ENCODE peak calls at places on chromosomes 16 and 17, in eight cellular contexts. A, W, G, I, K, Q, T and R are unnamed samples.

GRCh38 chr17:57607553-57608120 is 137.5 kb downstream of the CCDC182 start:
- DNase-seq in A (no peak), W (no peak), G (no peak), I (no peak), K (no peak), Q (no peak), T (no peak), R (no peak)

GRCh38 chr17:29069526-29070041 is 26.6 kb downstream of the PIPOX start:
- DNase-seq in A (no peak), W (no peak), G (no peak), I (no peak), K (no peak), Q (no peak), T (peak), R (no peak)

GRCh38 chr16:8788578-8789172 is 8.8 kb downstream of the TMEM186 start:
- DNase-seq in A (no peak), W (no peak), G (no peak), I (no peak), K (no peak), Q (peak), T (no peak), R (no peak)

GRCh38 chr16:180921-181667 is 835 bp downstream of the HBQ1 start:
- DNase-seq in A (peak), W (no peak), G (peak), I (peak), K (peak), Q (peak), T (peak), R (peak)

GRCh38 chr16:86593913-86594312 is 15.6 kb downstream of the FOXL1 start:
- DNase-seq in A (no peak), W (no peak), G (no peak), I (no peak), K (no peak), Q (no peak), T (no peak), R (no peak)

GRCh38 chr17:58565389-58566311 is 51.2 kb upstream of the MTMR4 start:
- DNase-seq in A (no peak), W (no peak), G (no peak), I (no peak), K (no peak), Q (no peak), T (peak), R (no peak)

GRCh38 chr16:49855822-49856740 is at the start of gene ZNF423:
- DNase-seq in A (no peak), W (no peak), G (no peak), I (no peak), K (no peak), Q (peak), T (no peak), R (peak)

GRCh38 chr17:76164331-76164730 is 23.3 kb upstream of the FOXJ1 start:
- DNase-seq in A (no peak), W (no peak), G (no peak), I (no peak), K (no peak), Q (no peak), T (no peak), R (no peak)

GRCh38 chr16:66524601-66525164 is 25.2 kb downstream of the TK2 start:
- DNase-seq in A (peak), W (no peak), G (no peak), I (no peak), K (peak), Q (peak), T (no peak), R (no peak)

GRCh38 chr16:10749680-10750035 is 6.0 kb downstream of the NUBP1 start:
- DNase-seq in A (no peak), W (no peak), G (no peak), I (no peak), K (no peak), Q (no peak), T (no peak), R (no peak)

GRCh38 chr17:80322864-80323263 is 62.2 kb downstream of the RNF213 start:
- DNase-seq in A (no peak), W (no peak), G (no peak), I (no peak), K (no peak), Q (no peak), T (no peak), R (no peak)

GRCh38 chr16:86609115-86609514 is 30.8 kb downstream of the FOXL1 start:
- DNase-seq in A (no peak), W (peak), G (no peak), I (peak), K (no peak), Q (no peak), T (no peak), R (no peak)

GRCh38 chr16:27400751-27401620 is 988 bp upstream of the IL21R start:
- DNase-seq in A (no peak), W (no peak), G (no peak), I (no peak), K (no peak), Q (no peak), T (no peak), R (no peak)

GRCh38 chr16:29663020-29663828 is at the start of gene SPN:
- DNase-seq in A (peak), W (no peak), G (no peak), I (no peak), K (no peak), Q (peak), T (no peak), R (no peak)

GRCh38 chr17:81518785-81519283 is 6.2 kb upstream of the ACTG1 start:
- DNase-seq in A (peak), W (no peak), G (no peak), I (peak), K (peak), Q (peak), T (no peak), R (no peak)

GRCh38 chr17:82884923-82885322 is 45.1 kb upstream of the ZNF750 start:
- DNase-seq in A (no peak), W (no peak), G (no peak), I (no peak), K (no peak), Q (peak), T (no peak), R (no peak)

GRCh38 chr17:38911081-38911730 is 14.2 kb upstream of the LASP1NB start:
- DNase-seq in A (peak), W (no peak), G (no peak), I (no peak), K (peak), Q (no peak), T (peak), R (no peak)

GRCh38 chr17:78947235-78948153 is 22.3 kb upstream of the TIMP2 start:
- DNase-seq in A (no peak), W (no peak), G (no peak), I (no peak), K (no peak), Q (no peak), T (no peak), R (no peak)

GRCh38 chr16:28527985-28528384 is 10.8 kb downstream of the NUPR1 start:
- DNase-seq in A (no peak), W (no peak), G (no peak), I (no peak), K (no peak), Q (no peak), T (no peak), R (no peak)

GRCh38 chr16:83915491-83915890 is 16.6 kb downstream of the MLYCD start:
- DNase-seq in A (no peak), W (no peak), G (no peak), I (no peak), K (no peak), Q (no peak), T (no peak), R (no peak)

GRCh38 chr17:7060165-7060890 is 16.4 kb upstream of the SLC16A11 start:
- DNase-seq in A (no peak), W (no peak), G (no peak), I (peak), K (no peak), Q (no peak), T (no peak), R (no peak)

GRCh38 chr17:51647873-51648272 is 387.5 kb downstream of the UTP18 start:
- DNase-seq in A (no peak), W (no peak), G (no peak), I (peak), K (no peak), Q (no peak), T (no peak), R (no peak)

GRCh38 chr17:39484178-39484577 is 22.9 kb downstream of the CDK12 start:
- DNase-seq in A (no peak), W (no peak), G (no peak), I (no peak), K (no peak), Q (no peak), T (no peak), R (no peak)

GRCh38 chr17:35429702-35430101 is 2.6 kb downstream of the SLFN12 start:
- DNase-seq in A (no peak), W (no peak), G (no peak), I (no peak), K (no peak), Q (no peak), T (no peak), R (no peak)

GRCh38 chr17:35432176-35433074 is at the start of gene SLFN12:
- DNase-seq in A (peak), W (peak), G (no peak), I (no peak), K (no peak), Q (peak), T (peak), R (peak)

GRCh38 chr17:35428229-35428628 is 4.1 kb downstream of the SLFN12 start:
- DNase-seq in A (no peak), W (no peak), G (no peak), I (no peak), K (no peak), Q (no peak), T (no peak), R (no peak)

GRCh38 chr17:35438433-35438832 is 6.1 kb upstream of the SLFN12 start:
- DNase-seq in A (no peak), W (no peak), G (no peak), I (no peak), K (no peak), Q (no peak), T (no peak), R (no peak)

GRCh38 chr17:35433075-35433894 is 985 bp upstream of the SLFN12 start:
- DNase-seq in A (peak), W (peak), G (no peak), I (peak), K (no peak), Q (peak), T (peak), R (peak)
- TF ChIP-seq CTCF in A (no peak), W (peak), G (no peak), I (no peak), K (no peak), Q (no peak), T (peak), R (peak)

GRCh38 chr17:20291853-20292252 is 175.5 kb downstream of the LGALS9B start:
- DNase-seq in A (no peak), W (no peak), G (no peak), I (no peak), K (no peak), Q (no peak), T (no peak), R (no peak)
- TF ChIP-seq CTCF in A (no peak), W (no peak), G (no peak), I (no peak), K (no peak), Q (no peak), T (no peak), R (no peak)

GRCh38 chr16:54506691-54507090 is 220.1 kb upstream of the IRX3 start:
- DNase-seq in A (no peak), W (no peak), G (no peak), I (no peak), K (no peak), Q (no peak), T (no peak), R (no peak)
- TF ChIP-seq CTCF in A (no peak), W (no peak), G (no peak), I (no peak), K (no peak), Q (no peak), T (no peak), R (no peak)

GRCh38 chr16:52553322-52553721 is 6.4 kb upstream of the TOX3 start:
- DNase-seq in A (no peak), W (no peak), G (no peak), I (no peak), K (no peak), Q (no peak), T (no peak), R (no peak)
- TF ChIP-seq CTCF in A (no peak), W (no peak), G (no peak), I (peak), K (no peak), Q (peak), T (peak), R (peak)

DNA sequence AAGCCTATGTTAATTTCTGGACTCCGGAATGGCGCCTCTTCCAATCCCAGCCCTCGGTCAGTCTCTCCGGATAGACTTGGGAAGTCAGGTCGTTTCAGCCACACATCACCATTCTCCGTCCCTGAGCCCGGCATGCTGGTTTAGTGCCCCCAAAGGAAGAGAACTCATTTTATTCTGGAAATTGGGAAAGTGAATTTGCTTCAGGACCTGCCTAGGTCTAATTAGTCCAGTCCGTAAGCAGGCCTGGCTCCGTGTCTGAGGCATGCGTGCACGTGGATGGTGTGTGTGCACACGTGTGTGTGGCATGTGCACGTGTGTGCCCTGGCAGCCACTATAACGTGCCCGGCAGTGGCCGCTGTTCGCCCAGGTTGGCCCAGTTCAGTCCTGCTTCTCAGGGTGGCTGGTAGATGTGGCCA is 77.4 kb downstream of the RPA1 start:
- DNase-seq in A (no peak), W (no peak), G (no peak), I (no peak), K (no peak), Q (no peak), T (no peak), R (no peak)
- TF ChIP-seq CTCF in A (no peak), W (no peak), G (no peak), I (no peak), K (no peak), Q (no peak), T (no peak), R (no peak)